ENCODE peak calls at places on chromosome 6, in eight cellular contexts. One of them, this sample, is unnamed.

GRCh38 chr6:142940487-142940886 is 4.5 kb downstream of the HIVEP2 start:
- DNase-seq in tibial artery: no peak
- DNase-seq in tibial nerve: no peak
- DNase-seq in stomach: no peak
- DNase-seq in CD4-positive, alpha-beta memory T cell: no peak
- DNase-seq in A549: no peak
- DNase-seq in ovary: no peak
- DNase-seq in fibroblast of lung: no peak
- DNase-seq in this sample: no peak

GRCh38 chr6:99013661-99014458 is 66.1 kb upstream of the FBXL4 start:
- DNase-seq in tibial artery: no peak
- DNase-seq in tibial nerve: no peak
- DNase-seq in stomach: no peak
- DNase-seq in CD4-positive, alpha-beta memory T cell: no peak
- DNase-seq in A549: no peak
- DNase-seq in ovary: no peak
- DNase-seq in fibroblast of lung: no peak
- DNase-seq in this sample: no peak

GRCh38 chr6:150297327-150298028 is 71.3 kb upstream of the IYD start:
- DNase-seq in tibial artery: no peak
- DNase-seq in tibial nerve: no peak
- DNase-seq in stomach: no peak
- DNase-seq in CD4-positive, alpha-beta memory T cell: no peak
- DNase-seq in A549: peak; percentile 13
- DNase-seq in ovary: no peak
- DNase-seq in fibroblast of lung: peak; percentile 80
- DNase-seq in this sample: no peak

GRCh38 chr6:29961966-29962365 is 19.6 kb downstream of the HLA-A start:
- DNase-seq in tibial artery: no peak
- DNase-seq in tibial nerve: no peak
- DNase-seq in stomach: no peak
- DNase-seq in CD4-positive, alpha-beta memory T cell: no peak
- DNase-seq in A549: no peak
- DNase-seq in ovary: no peak
- DNase-seq in fibroblast of lung: no peak
- DNase-seq in this sample: no peak

GRCh38 chr6:105608711-105609374 is 206.0 kb upstream of the PREP start:
- DNase-seq in tibial artery: no peak
- DNase-seq in tibial nerve: no peak
- DNase-seq in stomach: no peak
- DNase-seq in CD4-positive, alpha-beta memory T cell: no peak
- DNase-seq in A549: peak; percentile 99
- DNase-seq in ovary: no peak
- DNase-seq in fibroblast of lung: peak; percentile 67
- DNase-seq in this sample: no peak

GRCh38 chr6:41767112-41767946 is 12.4 kb downstream of the FRS3 start:
- DNase-seq in tibial artery: no peak
- DNase-seq in tibial nerve: peak; percentile 34
- DNase-seq in stomach: peak; percentile 86
- DNase-seq in CD4-positive, alpha-beta memory T cell: no peak
- DNase-seq in A549: peak; percentile 26
- DNase-seq in ovary: no peak
- DNase-seq in fibroblast of lung: peak; percentile 78
- DNase-seq in this sample: no peak

GRCh38 chr6:44339763-44340625 is 2.5 kb upstream of the SPATS1 start:
- DNase-seq in tibial artery: no peak
- DNase-seq in tibial nerve: no peak
- DNase-seq in stomach: no peak
- DNase-seq in CD4-positive, alpha-beta memory T cell: no peak
- DNase-seq in A549: peak; percentile 22
- DNase-seq in ovary: no peak
- DNase-seq in fibroblast of lung: no peak
- DNase-seq in this sample: no peak

GRCh38 chr6:129700666-129701065 is 9.3 kb downstream of the ARHGAP18 start:
- DNase-seq in tibial artery: no peak
- DNase-seq in tibial nerve: no peak
- DNase-seq in stomach: no peak
- DNase-seq in CD4-positive, alpha-beta memory T cell: no peak
- DNase-seq in A549: no peak
- DNase-seq in ovary: no peak
- DNase-seq in fibroblast of lung: no peak
- DNase-seq in this sample: no peak

GRCh38 chr6:79824231-79824630 is 123.1 kb downstream of the ELOVL4 start:
- DNase-seq in tibial artery: no peak
- DNase-seq in tibial nerve: no peak
- DNase-seq in stomach: no peak
- DNase-seq in CD4-positive, alpha-beta memory T cell: no peak
- DNase-seq in A549: no peak
- DNase-seq in ovary: no peak
- DNase-seq in fibroblast of lung: peak; percentile 28
- DNase-seq in this sample: no peak

GRCh38 chr6:43904311-43905123 is 134.5 kb downstream of the VEGFA start:
- DNase-seq in tibial artery: no peak
- DNase-seq in tibial nerve: no peak
- DNase-seq in stomach: no peak
- DNase-seq in CD4-positive, alpha-beta memory T cell: no peak
- DNase-seq in A549: no peak
- DNase-seq in ovary: no peak
- DNase-seq in fibroblast of lung: no peak
- DNase-seq in this sample: no peak

GRCh38 chr6:71124340-71124739 is 164.3 kb upstream of the OGFRL1 start:
- DNase-seq in tibial artery: no peak
- DNase-seq in tibial nerve: no peak
- DNase-seq in stomach: no peak
- DNase-seq in CD4-positive, alpha-beta memory T cell: no peak
- DNase-seq in A549: no peak
- DNase-seq in ovary: no peak
- DNase-seq in fibroblast of lung: no peak
- DNase-seq in this sample: no peak

GRCh38 chr6:87700729-87701675 is 1.0 kb downstream of the AKIRIN2 start:
- DNase-seq in tibial artery: peak; percentile 70
- DNase-seq in tibial nerve: peak; percentile 19
- DNase-seq in stomach: no peak
- DNase-seq in CD4-positive, alpha-beta memory T cell: peak; percentile 61
- DNase-seq in A549: peak; percentile 63
- DNase-seq in ovary: peak; percentile 65
- DNase-seq in fibroblast of lung: peak; percentile 78
- DNase-seq in this sample: peak; percentile 13

GRCh38 chr6:103734016-103734415 is 1125.7 kb downstream of the HACE1 start:
- DNase-seq in tibial artery: no peak
- DNase-seq in tibial nerve: no peak
- DNase-seq in stomach: no peak
- DNase-seq in CD4-positive, alpha-beta memory T cell: no peak
- DNase-seq in A549: no peak
- DNase-seq in ovary: no peak
- DNase-seq in fibroblast of lung: no peak
- DNase-seq in this sample: no peak

GRCh38 chr6:74409447-74409846 is 713.4 kb downstream of the CD109 start:
- DNase-seq in tibial artery: no peak
- DNase-seq in tibial nerve: peak; percentile 13
- DNase-seq in stomach: no peak
- DNase-seq in CD4-positive, alpha-beta memory T cell: no peak
- DNase-seq in A549: peak; percentile 55
- DNase-seq in ovary: no peak
- DNase-seq in fibroblast of lung: peak; percentile 86
- DNase-seq in this sample: no peak

GRCh38 chr6:17820055-17820454 is 113.3 kb upstream of the NUP153 start:
- DNase-seq in tibial artery: no peak
- DNase-seq in tibial nerve: no peak
- DNase-seq in stomach: no peak
- DNase-seq in CD4-positive, alpha-beta memory T cell: no peak
- DNase-seq in A549: peak; percentile 54
- DNase-seq in ovary: no peak
- DNase-seq in fibroblast of lung: peak; percentile 8
- DNase-seq in this sample: no peak

GRCh38 chr6:148064406-148065134 is 278.1 kb upstream of the SASH1 start:
- DNase-seq in tibial artery: no peak
- DNase-seq in tibial nerve: no peak
- DNase-seq in stomach: no peak
- DNase-seq in CD4-positive, alpha-beta memory T cell: no peak
- DNase-seq in A549: no peak
- DNase-seq in ovary: no peak
- DNase-seq in fibroblast of lung: peak; percentile 15
- DNase-seq in this sample: no peak

GRCh38 chr6:159691133-159691962 is 1.7 kb downstream of the SOD2 start:
- DNase-seq in tibial artery: no peak
- DNase-seq in tibial nerve: peak; percentile 87
- DNase-seq in stomach: no peak
- DNase-seq in CD4-positive, alpha-beta memory T cell: peak; percentile 62
- DNase-seq in A549: peak; percentile 84
- DNase-seq in ovary: no peak
- DNase-seq in fibroblast of lung: peak; percentile 94
- DNase-seq in this sample: no peak

GRCh38 chr6:152368761-152369624 is 268.2 kb downstream of the SYNE1 start:
- DNase-seq in tibial artery: no peak
- DNase-seq in tibial nerve: no peak
- DNase-seq in stomach: peak; percentile 26
- DNase-seq in CD4-positive, alpha-beta memory T cell: no peak
- DNase-seq in A549: no peak
- DNase-seq in ovary: peak; percentile 75
- DNase-seq in fibroblast of lung: peak; percentile 71
- DNase-seq in this sample: no peak

GRCh38 chr6:169802790-169803189 is 51.4 kb downstream of the ERMARD start:
- DNase-seq in tibial artery: no peak
- DNase-seq in tibial nerve: no peak
- DNase-seq in stomach: no peak
- DNase-seq in CD4-positive, alpha-beta memory T cell: no peak
- DNase-seq in A549: no peak
- DNase-seq in ovary: no peak
- DNase-seq in fibroblast of lung: no peak
- DNase-seq in this sample: no peak

GRCh38 chr6:45658958-45659357 is 281.2 kb upstream of the SUPT3H start:
- DNase-seq in tibial artery: no peak
- DNase-seq in tibial nerve: no peak
- DNase-seq in stomach: no peak
- DNase-seq in CD4-positive, alpha-beta memory T cell: no peak
- DNase-seq in A549: no peak
- DNase-seq in ovary: no peak
- DNase-seq in fibroblast of lung: no peak
- DNase-seq in this sample: no peak

GRCh38 chr6:66307490-66307889 is 600.5 kb upstream of the EYS start:
- DNase-seq in tibial artery: no peak
- DNase-seq in tibial nerve: no peak
- DNase-seq in stomach: no peak
- DNase-seq in CD4-positive, alpha-beta memory T cell: no peak
- DNase-seq in A549: peak; percentile 2
- DNase-seq in ovary: no peak
- DNase-seq in fibroblast of lung: peak; percentile 46
- DNase-seq in this sample: no peak
- H3K9me3 ChIP-seq in tibial artery: no peaks in the 10 kb centered on the region
- H3K9me3 ChIP-seq in tibial nerve: peaks cover 13% of the 10 kb centered on the region
- H3K9me3 ChIP-seq in stomach: peaks cover 31% of the 10 kb centered on the region
- H3K9me3 ChIP-seq in CD4-positive, alpha-beta memory T cell: no peaks in the 10 kb centered on the region
- H3K9me3 ChIP-seq in A549: no peaks in the 10 kb centered on the region
- H3K9me3 ChIP-seq in ovary: no peaks in the 10 kb centered on the region
- H3K9me3 ChIP-seq in fibroblast of lung: no peaks in the 10 kb centered on the region
- H3K9me3 ChIP-seq in this sample: no peaks in the 10 kb centered on the region

DNA sequence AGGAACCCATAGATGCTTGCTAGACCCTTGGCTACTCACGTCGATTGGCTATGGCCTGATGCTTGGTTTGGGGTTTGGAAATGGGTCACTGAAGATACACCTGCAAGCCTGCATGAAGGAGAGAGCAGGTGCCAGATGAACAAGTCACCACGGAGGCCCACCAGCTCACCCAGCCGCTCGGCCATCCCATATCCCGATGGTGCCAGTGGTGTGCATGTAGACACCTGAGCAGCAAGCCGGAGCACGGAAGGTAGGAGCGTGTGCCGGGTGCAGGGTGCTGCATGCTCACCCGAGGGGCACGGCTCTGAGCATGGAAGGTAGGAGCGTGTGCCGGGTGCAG is 35.9 kb downstream of the DACT2 start:
- DNase-seq in tibial artery: peak; percentile 56
- DNase-seq in tibial nerve: no peak
- DNase-seq in stomach: no peak
- DNase-seq in CD4-positive, alpha-beta memory T cell: no peak
- DNase-seq in A549: no peak
- DNase-seq in ovary: no peak
- DNase-seq in fibroblast of lung: no peak
- DNase-seq in this sample: no peak
- H3K9me3 ChIP-seq in tibial artery: no peaks in the 10 kb centered on the region
- H3K9me3 ChIP-seq in tibial nerve: no peaks in the 10 kb centered on the region
- H3K9me3 ChIP-seq in stomach: no peaks in the 10 kb centered on the region
- H3K9me3 ChIP-seq in CD4-positive, alpha-beta memory T cell: no peaks in the 10 kb centered on the region
- H3K9me3 ChIP-seq in A549: no peaks in the 10 kb centered on the region
- H3K9me3 ChIP-seq in ovary: no peaks in the 10 kb centered on the region
- H3K9me3 ChIP-seq in fibroblast of lung: no peaks in the 10 kb centered on the region
- H3K9me3 ChIP-seq in this sample: no peaks in the 10 kb centered on the region

GRCh38 chr6:164520916-164521315 is 788.5 kb downstream of the C6orf118 start:
- DNase-seq in tibial artery: no peak
- DNase-seq in tibial nerve: no peak
- DNase-seq in stomach: no peak
- DNase-seq in CD4-positive, alpha-beta memory T cell: no peak
- DNase-seq in A549: no peak
- DNase-seq in ovary: no peak
- DNase-seq in fibroblast of lung: no peak
- DNase-seq in this sample: no peak

GRCh38 chr6:164528539-164528938 is 780.9 kb downstream of the C6orf118 start:
- DNase-seq in tibial artery: no peak
- DNase-seq in tibial nerve: no peak
- DNase-seq in stomach: no peak
- DNase-seq in CD4-positive, alpha-beta memory T cell: no peak
- DNase-seq in A549: no peak
- DNase-seq in ovary: no peak
- DNase-seq in fibroblast of lung: no peak
- DNase-seq in this sample: no peak

GRCh38 chr6:164523060-164523459 is 786.3 kb downstream of the C6orf118 start:
- DNase-seq in tibial artery: no peak
- DNase-seq in tibial nerve: no peak
- DNase-seq in stomach: no peak
- DNase-seq in CD4-positive, alpha-beta memory T cell: no peak
- DNase-seq in A549: no peak
- DNase-seq in ovary: no peak
- DNase-seq in fibroblast of lung: no peak
- DNase-seq in this sample: no peak
- H3K9me3 ChIP-seq in tibial artery: no peaks in the 10 kb centered on the region
- H3K9me3 ChIP-seq in tibial nerve: no peaks in the 10 kb centered on the region
- H3K9me3 ChIP-seq in stomach: peaks cover 27% of the 10 kb centered on the region
- H3K9me3 ChIP-seq in CD4-positive, alpha-beta memory T cell: no peaks in the 10 kb centered on the region
- H3K9me3 ChIP-seq in A549: no peaks in the 10 kb centered on the region
- H3K9me3 ChIP-seq in ovary: no peaks in the 10 kb centered on the region
- H3K9me3 ChIP-seq in fibroblast of lung: no peaks in the 10 kb centered on the region
- H3K9me3 ChIP-seq in this sample: no peaks in the 10 kb centered on the region

GRCh38 chr6:13672904-13673303 is 38.7 kb downstream of the RANBP9 start:
- DNase-seq in tibial artery: no peak
- DNase-seq in tibial nerve: no peak
- DNase-seq in stomach: no peak
- DNase-seq in CD4-positive, alpha-beta memory T cell: no peak
- DNase-seq in A549: no peak
- DNase-seq in ovary: no peak
- DNase-seq in fibroblast of lung: no peak
- DNase-seq in this sample: no peak
- H3K9me3 ChIP-seq in tibial artery: no peaks in the 10 kb centered on the region
- H3K9me3 ChIP-seq in tibial nerve: peaks cover 12% of the 10 kb centered on the region
- H3K9me3 ChIP-seq in stomach: peaks cover 5% of the 10 kb centered on the region
- H3K9me3 ChIP-seq in CD4-positive, alpha-beta memory T cell: peaks cover 3% of the 10 kb centered on the region
- H3K9me3 ChIP-seq in A549: peaks cover 3% of the 10 kb centered on the region
- H3K9me3 ChIP-seq in ovary: no peaks in the 10 kb centered on the region
- H3K9me3 ChIP-seq in fibroblast of lung: no peaks in the 10 kb centered on the region
- H3K9me3 ChIP-seq in this sample: no peaks in the 10 kb centered on the region

This sample was measured in effector memory CD4-positive, alpha-beta T cell.